ENCODE peak calls at places on chromosomes 11 and 22, in seven cellular contexts. R, V, F, L, Y, N and Z are unnamed samples.

GRCh38 chr11:134049303-134049702 is 19.6 kb upstream of the JAM3 start:
- DNase-seq in R (no peak), Y (no peak), N (no peak), F (peak), L (no peak), V (no peak), Z (no peak)

GRCh38 chr11:131246589-131247164 is 123.7 kb upstream of the NTM start:
- DNase-seq in V (peak), L (no peak), Y (no peak), F (peak), R (peak), N (no peak), Z (no peak)

GRCh38 chr22:36368359-36368983 is 19.3 kb downstream of the MYH9 start:
- DNase-seq in Y (no peak), F (no peak), R (peak), N (no peak), L (no peak), V (no peak), Z (peak)

GRCh38 chr11:117631336-117632090 is 165.5 kb downstream of the DSCAML1 start:
- DNase-seq in R (no peak), Y (no peak), V (no peak), N (no peak), L (no peak), F (no peak), Z (no peak)

GRCh38 chr11:22454461-22454860 is 116.3 kb downstream of the SLC17A6 start:
- DNase-seq in R (no peak), F (no peak), V (no peak), N (no peak), L (no peak), Y (no peak), Z (no peak)

GRCh38 chr11:73199446-73199845 is 18.6 kb upstream of the P2RY2 start:
- DNase-seq in R (no peak), N (no peak), Y (no peak), F (no peak), V (no peak), L (no peak), Z (no peak)

GRCh38 chr11:73320786-73321325 is 12.8 kb downstream of the ARHGEF17 start:
- DNase-seq in F (no peak), N (peak), L (no peak), Y (no peak), V (no peak), R (no peak), Z (peak)

GRCh38 chr11:42161886-42162285 is 702.4 kb upstream of the LRRC4C start:
- DNase-seq in N (no peak), R (no peak), Y (no peak), L (no peak), F (no peak), V (no peak), Z (peak)

GRCh38 chr11:33633251-33634003 is 67.2 kb downstream of the C11orf91 start:
- DNase-seq in R (no peak), Y (no peak), F (no peak), N (peak), L (no peak), V (no peak), Z (peak)

GRCh38 chr11:7348432-7349298 is 97.0 kb downstream of the SYT9 start:
- DNase-seq in V (peak), R (no peak), F (no peak), N (no peak), L (no peak), Y (no peak), Z (no peak)

GRCh38 chr22:39567135-39567946 is 3.2 kb upstream of the CACNA1I start:
- DNase-seq in N (no peak), L (no peak), R (no peak), F (no peak), Y (peak), V (no peak), Z (no peak)

GRCh38 chr11:10584071-10584501 is 15.6 kb upstream of the LYVE1 start:
- DNase-seq in F (no peak), Y (no peak), N (no peak), L (no peak), V (no peak), R (no peak), Z (peak)

GRCh38 chr11:10092426-10092825 is 201.6 kb downstream of the SBF2 start:
- DNase-seq in N (no peak), Y (no peak), F (no peak), R (no peak), V (no peak), L (no peak), Z (no peak)

GRCh38 chr22:50169774-50170341 is 673 bp upstream of the PANX2 start:
- DNase-seq in V (peak), Y (no peak), L (no peak), N (no peak), F (peak), R (no peak), Z (peak)

GRCh38 chr11:103488021-103488420 is 378.8 kb downstream of the DYNC2H1 start:
- DNase-seq in L (no peak), V (no peak), Y (no peak), F (no peak), R (no peak), N (no peak), Z (no peak)

GRCh38 chr11:19786644-19787043 is 74.0 kb downstream of the NAV2 start:
- DNase-seq in R (no peak), Y (no peak), F (no peak), V (no peak), L (no peak), N (no peak), Z (no peak)

GRCh38 chr11:3954448-3955298 is 99.2 kb downstream of the STIM1 start:
- DNase-seq in F (no peak), L (no peak), Y (no peak), R (no peak), N (no peak), V (no peak), Z (no peak)

GRCh38 chr11:14288189-14288935 is 70.6 kb downstream of the RRAS2 start:
- DNase-seq in N (peak), F (no peak), V (no peak), Y (no peak), L (no peak), R (no peak), Z (peak)

GRCh38 chr11:20762112-20762511 is 92.7 kb downstream of the NELL1 start:
- DNase-seq in L (no peak), R (no peak), F (no peak), N (no peak), V (no peak), Y (no peak), Z (no peak)

GRCh38 chr11:17476317-17477083 is at the start of gene ABCC8:
- DNase-seq in F (peak), R (peak), Y (no peak), N (no peak), V (peak), L (no peak), Z (no peak)

GRCh38 chr11:118171274-118172062 is 5.0 kb downstream of the SCN2B start:
- DNase-seq in F (peak), Y (peak), R (peak), L (peak), N (peak), V (peak), Z (peak)